ENCODE peak calls at places on chromosomes 11 and 22, in four cellular contexts. One of them, this sample, is unnamed.

GRCh38 chr11:21552910-21553309 is 640.0 kb upstream of the ANO5 start:
- DNase-seq in A549: no peak
- DNase-seq in tibial artery: no peak
- DNase-seq in pancreas: no peak
- DNase-seq in this sample: no peak

GRCh38 chr11:2276280-2276998 is 6.1 kb upstream of the ASCL2 start:
- DNase-seq in A549: no peak
- DNase-seq in tibial artery: peak; percentile 20
- DNase-seq in pancreas: no peak
- DNase-seq in this sample: no peak

GRCh38 chr22:22210375-22210774 is 34.2 kb upstream of the VPREB1 start:
- DNase-seq in A549: no peak
- DNase-seq in tibial artery: no peak
- DNase-seq in pancreas: no peak
- DNase-seq in this sample: no peak

GRCh38 chr22:19820880-19821522 is 33.7 kb downstream of the GNB1L start:
- DNase-seq in A549: no peak
- DNase-seq in tibial artery: peak; percentile 62
- DNase-seq in pancreas: no peak
- DNase-seq in this sample: no peak

GRCh38 chr22:18070556-18071306 is 7.1 kb upstream of the PEX26 start:
- DNase-seq in A549: no peak
- DNase-seq in tibial artery: peak; percentile 46
- DNase-seq in pancreas: no peak
- DNase-seq in this sample: no peak

GRCh38 chr22:40567626-40568328 is 68.7 kb downstream of the MRTFA start:
- DNase-seq in A549: no peak
- DNase-seq in tibial artery: no peak
- DNase-seq in pancreas: no peak
- DNase-seq in this sample: no peak

GRCh38 chr11:131690362-131690761 is 319.9 kb downstream of the NTM start:
- DNase-seq in A549: no peak
- DNase-seq in tibial artery: no peak
- DNase-seq in pancreas: no peak
- DNase-seq in this sample: no peak

GRCh38 chr11:102850973-102851745 is 7.8 kb upstream of the MMP3 start:
- DNase-seq in A549: no peak
- DNase-seq in tibial artery: no peak
- DNase-seq in pancreas: no peak
- DNase-seq in this sample: no peak

GRCh38 chr11:134508219-134508990 is 96.4 kb upstream of the B3GAT1 start:
- DNase-seq in A549: no peak
- DNase-seq in tibial artery: peak; percentile 43
- DNase-seq in pancreas: no peak
- DNase-seq in this sample: no peak

GRCh38 chr11:112734207-112734606 is 227.0 kb upstream of the NCAM1 start:
- DNase-seq in A549: no peak
- DNase-seq in tibial artery: no peak
- DNase-seq in pancreas: no peak
- DNase-seq in this sample: no peak

GRCh38 chr11:122697636-122698167 is 42.2 kb downstream of the UBASH3B start:
- DNase-seq in A549: peak; percentile 28
- DNase-seq in tibial artery: no peak
- DNase-seq in pancreas: no peak
- DNase-seq in this sample: no peak

GRCh38 chr22:40637181-40638150 is 947 bp upstream of the MRTFA start:
- DNase-seq in A549: no peak
- DNase-seq in tibial artery: peak; percentile 75
- DNase-seq in pancreas: peak; percentile 34
- DNase-seq in this sample: peak; percentile 29

GRCh38 chr22:46068176-46068907 is 82.0 kb upstream of the PPARA start:
- DNase-seq in A549: no peak
- DNase-seq in tibial artery: no peak
- DNase-seq in pancreas: no peak
- DNase-seq in this sample: no peak

GRCh38 chr11:66478823-66479740 is 1.2 kb upstream of the DPP3 start:
- DNase-seq in A549: peak; percentile 49
- DNase-seq in tibial artery: peak; percentile 79
- DNase-seq in pancreas: peak; percentile 68
- DNase-seq in this sample: peak; percentile 47

GRCh38 chr11:62706841-62707240 is 383 bp downstream of the BSCL2 start:
- DNase-seq in A549: no peak
- DNase-seq in tibial artery: peak; percentile 61
- DNase-seq in pancreas: no peak
- DNase-seq in this sample: no peak

GRCh38 chr11:67373916-67374570 is 645 bp upstream of the CLCF1 start:
- DNase-seq in A549: peak; percentile 96
- DNase-seq in tibial artery: peak; percentile 94
- DNase-seq in pancreas: peak; percentile 90
- DNase-seq in this sample: peak; percentile 41

GRCh38 chr11:12824281-12825041 is 150.2 kb downstream of the TEAD1 start:
- DNase-seq in A549: no peak
- DNase-seq in tibial artery: no peak
- DNase-seq in pancreas: no peak
- DNase-seq in this sample: no peak

GRCh38 chr11:57340228-57340627 is 2.1 kb downstream of the P2RX3 start:
- DNase-seq in A549: no peak
- DNase-seq in tibial artery: no peak
- DNase-seq in pancreas: peak; percentile 8
- DNase-seq in this sample: no peak

GRCh38 chr11:44625759-44626523 is 60.5 kb downstream of the CD82 start:
- DNase-seq in A549: no peak
- DNase-seq in tibial artery: peak; percentile 42
- DNase-seq in pancreas: no peak
- DNase-seq in this sample: no peak

GRCh38 chr22:48937032-48937639 is 890.5 kb downstream of the BRD1 start:
- DNase-seq in A549: no peak
- DNase-seq in tibial artery: peak; percentile 39
- DNase-seq in pancreas: no peak
- DNase-seq in this sample: no peak

GRCh38 chr22:23888615-23889401 is 5.4 kb upstream of the MIF start:
- DNase-seq in A549: peak; percentile 15
- DNase-seq in tibial artery: no peak
- DNase-seq in pancreas: no peak
- DNase-seq in this sample: no peak

GRCh38 chr22:43007519-43008102 is 7.3 kb downstream of the PACSIN2 start:
- DNase-seq in A549: no peak
- DNase-seq in tibial artery: no peak
- DNase-seq in pancreas: peak; percentile 83
- DNase-seq in this sample: no peak

GRCh38 chr22:32473388-32473952 is 1.1 kb upstream of the FBXO7 start:
- DNase-seq in A549: peak; percentile 12
- DNase-seq in tibial artery: no peak
- DNase-seq in pancreas: no peak
- DNase-seq in this sample: no peak

GRCh38 chr11:27977031-27977430 is 130.9 kb downstream of the KIF18A start:
- DNase-seq in A549: no peak
- DNase-seq in tibial artery: no peak
- DNase-seq in pancreas: no peak
- DNase-seq in this sample: no peak

GRCh38 chr11:111815489-111815888 is 49.3 kb upstream of the PPP2R1B start:
- DNase-seq in A549: no peak
- DNase-seq in tibial artery: no peak
- DNase-seq in pancreas: no peak
- DNase-seq in this sample: no peak

GRCh38 chr11:62025429-62026105 is 58.1 kb upstream of the FTH1 start:
- DNase-seq in A549: peak; percentile 86
- DNase-seq in tibial artery: peak; percentile 83
- DNase-seq in pancreas: peak; percentile 28
- DNase-seq in this sample: peak; percentile 40

GRCh38 chr22:20510811-20511577 is 3.6 kb downstream of the MED15 start:
- DNase-seq in A549: no peak
- DNase-seq in tibial artery: no peak
- DNase-seq in pancreas: peak; percentile 4
- DNase-seq in this sample: no peak

GRCh38 chr11:68032997-68033707 is 2.7 kb downstream of the NDUFS8 start:
- DNase-seq in A549: no peak
- DNase-seq in tibial artery: no peak
- DNase-seq in pancreas: peak; percentile 41
- DNase-seq in this sample: no peak

GRCh38 chr11:123302751-123303195 is 107.7 kb upstream of the CLMP start:
- DNase-seq in A549: no peak
- DNase-seq in tibial artery: no peak
- DNase-seq in pancreas: no peak
- DNase-seq in this sample: no peak

GRCh38 chr22:45263790-45264269 is 20.9 kb upstream of the UPK3A start:
- DNase-seq in A549: peak; percentile 81
- DNase-seq in tibial artery: peak; percentile 86
- DNase-seq in pancreas: peak; percentile 76
- DNase-seq in this sample: peak; percentile 79

GRCh38 chr11:93935826-93936225 is 85.3 kb upstream of the HEPHL1 start:
- DNase-seq in A549: no peak
- DNase-seq in tibial artery: no peak
- DNase-seq in pancreas: no peak
- DNase-seq in this sample: no peak

GRCh38 chr11:41536001-41536568 is 76.6 kb upstream of the LRRC4C start:
- DNase-seq in A549: no peak
- DNase-seq in tibial artery: no peak
- DNase-seq in pancreas: no peak
- DNase-seq in this sample: no peak

GRCh38 chr11:68303982-68304780 is 8.2 kb upstream of the LRP5 start:
- DNase-seq in A549: no peak
- DNase-seq in tibial artery: no peak
- DNase-seq in pancreas: no peak
- DNase-seq in this sample: no peak

DNA sequence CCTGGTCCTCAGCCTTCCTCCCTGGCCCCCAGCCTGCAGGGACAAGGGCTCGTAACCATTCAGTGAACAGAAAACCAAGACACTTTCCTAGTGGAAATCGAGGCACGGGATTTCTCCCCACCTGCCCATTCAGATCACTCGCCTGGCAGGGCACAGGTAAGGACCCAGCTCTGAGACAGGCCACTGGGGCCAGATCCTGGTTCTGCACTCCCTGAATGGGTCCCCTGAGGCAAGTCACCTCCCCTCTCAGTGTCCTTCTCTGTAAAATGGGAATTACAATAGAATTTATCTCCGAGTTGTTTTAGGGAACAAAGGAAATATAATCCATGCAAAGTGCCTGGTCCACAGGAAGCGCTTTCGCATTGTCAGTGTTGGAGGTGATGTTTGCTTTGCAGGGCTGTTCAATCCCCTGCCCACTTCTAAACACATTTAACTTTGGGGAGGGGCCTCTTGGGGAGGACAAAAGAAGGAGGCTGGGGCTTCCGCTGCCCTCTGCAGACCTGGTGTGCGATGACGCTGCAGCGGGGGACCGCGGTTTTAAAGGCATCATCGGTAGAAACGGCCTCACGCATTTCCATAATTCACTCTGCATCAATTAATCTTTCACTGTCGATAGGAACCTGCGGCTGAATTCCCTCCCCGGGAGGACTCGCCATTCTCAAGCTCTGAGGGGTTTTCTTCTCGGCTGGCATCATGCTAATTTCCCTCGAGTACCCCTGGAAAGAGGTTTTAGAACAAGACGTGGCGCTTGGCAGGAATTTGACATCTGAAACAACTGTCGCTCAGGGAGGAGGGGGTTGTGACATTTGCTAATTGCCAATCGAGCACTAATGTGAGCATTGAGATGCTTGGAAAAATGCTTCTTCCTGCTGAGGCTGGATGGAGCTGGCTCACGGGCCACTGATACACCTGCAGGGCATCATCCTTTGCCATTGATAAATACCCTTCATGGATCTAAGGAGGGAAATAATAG is 70.5 kb upstream of the FGF3 start:
- DNase-seq in A549: no peak
- DNase-seq in tibial artery: no peak
- DNase-seq in pancreas: no peak
- DNase-seq in this sample: no peak
- H3K4me3 ChIP-seq in A549: no peak overlapping the region
- H3K4me3 ChIP-seq in tibial artery: no peak overlapping the region
- H3K4me3 ChIP-seq in pancreas: no peak overlapping the region
- H3K4me3 ChIP-seq in this sample: no peak overlapping the region

GRCh38 chr22:37069719-37070118 is 18.2 kb downstream of the KCTD17 start:
- DNase-seq in A549: no peak
- DNase-seq in tibial artery: no peak
- DNase-seq in pancreas: no peak
- DNase-seq in this sample: no peak

GRCh38 chr22:37069319-37069718 is 17.8 kb downstream of the KCTD17 start:
- DNase-seq in A549: no peak
- DNase-seq in tibial artery: no peak
- DNase-seq in pancreas: no peak
- DNase-seq in this sample: no peak

GRCh38 chr22:37070334-37070733 is 18.8 kb downstream of the KCTD17 start:
- DNase-seq in A549: no peak
- DNase-seq in tibial artery: no peak
- DNase-seq in pancreas: no peak
- DNase-seq in this sample: no peak

GRCh38 chr22:37070744-37071143 is 19.2 kb downstream of the KCTD17 start:
- DNase-seq in A549: no peak
- DNase-seq in tibial artery: no peak
- DNase-seq in pancreas: no peak
- DNase-seq in this sample: no peak

GRCh38 chr22:37068859-37069258 is 17.3 kb downstream of the KCTD17 start:
- DNase-seq in A549: no peak
- DNase-seq in tibial artery: no peak
- DNase-seq in pancreas: no peak
- DNase-seq in this sample: no peak
- TF ChIP-seq CTCF in A549: no peak
- TF ChIP-seq CTCF in tibial artery: no peak
- TF ChIP-seq CTCF in pancreas: no peak
- TF ChIP-seq CTCF in this sample: no peak

GRCh38 chr11:78160557-78160956 is 21.1 kb upstream of the ALG8 start:
- DNase-seq in A549: no peak
- DNase-seq in tibial artery: no peak
- DNase-seq in pancreas: no peak
- DNase-seq in this sample: no peak
- H3K27ac ChIP-seq in A549: no peak overlapping the region
- H3K27ac ChIP-seq in tibial artery: peak overlapping the region; percentile 79
- H3K27ac ChIP-seq in pancreas: no peak overlapping the region
- H3K27ac ChIP-seq in this sample: no peak overlapping the region

GRCh38 chr22:41976961-41977566 is 7.8 kb downstream of the SEPTIN3 start:
- DNase-seq in A549: no peak
- DNase-seq in tibial artery: no peak
- DNase-seq in pancreas: no peak
- DNase-seq in this sample: no peak
- H3K4me3 ChIP-seq in A549: peak overlapping the region; percentile 58
- H3K4me3 ChIP-seq in tibial artery: peak overlapping the region; percentile 50
- H3K4me3 ChIP-seq in pancreas: no peak overlapping the region
- H3K4me3 ChIP-seq in this sample: peak overlapping the region; percentile 21

GRCh38 chr11:121104223-121104831 is 3.3 kb downstream of the TECTA start:
- DNase-seq in A549: no peak
- DNase-seq in tibial artery: peak; percentile 64
- DNase-seq in pancreas: no peak
- DNase-seq in this sample: peak; percentile 6
- TF ChIP-seq CTCF in A549: no peak
- TF ChIP-seq CTCF in tibial artery: no peak
- TF ChIP-seq CTCF in pancreas: no peak
- TF ChIP-seq CTCF in this sample: no peak

GRCh38 chr11:46761807-46762206 is 42.8 kb downstream of the F2 start:
- DNase-seq in A549: no peak
- DNase-seq in tibial artery: no peak
- DNase-seq in pancreas: no peak
- DNase-seq in this sample: no peak

GRCh38 chr11:46769636-46770221 is 50.7 kb downstream of the F2 start:
- DNase-seq in A549: no peak
- DNase-seq in tibial artery: no peak
- DNase-seq in pancreas: no peak
- DNase-seq in this sample: no peak

GRCh38 chr11:46762248-46762647 is 43.2 kb downstream of the F2 start:
- DNase-seq in A549: no peak
- DNase-seq in tibial artery: no peak
- DNase-seq in pancreas: no peak
- DNase-seq in this sample: peak; percentile 8

GRCh38 chr11:46766656-46767055 is 47.6 kb downstream of the F2 start:
- DNase-seq in A549: no peak
- DNase-seq in tibial artery: no peak
- DNase-seq in pancreas: no peak
- DNase-seq in this sample: no peak
- H3K27ac ChIP-seq in A549: no peak overlapping the region
- H3K27ac ChIP-seq in tibial artery: no peak overlapping the region
- H3K27ac ChIP-seq in pancreas: no peak overlapping the region
- H3K27ac ChIP-seq in this sample: no peak overlapping the region

This sample was measured in gastrocnemius medialis.